ENCODE peak calls at places on chromosomes 11 and 22, in six cellular contexts. I is mucosa of descending colon, S is AG04449, F is AG10803, Z is neural crest cell, N is neural progenitor cell. W is an unnamed sample.

GRCh38 chr11:88861618-88862017 is 204.2 kb downstream of the GRM5 start:
- DNase-seq in I (no peak), S (no peak), Z (no peak), F (no peak), N (no peak), W (no peak)

GRCh38 chr22:39622881-39623367 is 52.4 kb downstream of the CACNA1I start:
- DNase-seq in F (peak; percentile 12), Z (peak; percentile 74), N (peak; percentile 75), S (no peak), I (peak; percentile 66), W (peak; percentile 83)

GRCh38 chr11:126544311-126545056 is 189.0 kb downstream of the ST3GAL4 start:
- DNase-seq in S (no peak), Z (peak; percentile 23), N (peak; percentile 94), F (peak; percentile 71), I (no peak), W (no peak)

GRCh38 chr22:37173709-37174108 is 14.3 kb downstream of the C1QTNF6 start:
- DNase-seq in Z (no peak), F (peak; percentile 89), I (peak; percentile 32), S (no peak), N (no peak), W (no peak)

GRCh38 chr22:21754523-21755128 is 19.0 kb upstream of the YPEL1 start:
- DNase-seq in N (no peak), S (no peak), F (peak; percentile 8), I (no peak), Z (no peak), W (no peak)

GRCh38 chr11:70527429-70528045 is 129.2 kb downstream of the CTTN start:
- DNase-seq in S (no peak), F (no peak), I (no peak), N (no peak), Z (no peak), W (no peak)

GRCh38 chr11:45107051-45107450 is 39.4 kb upstream of the PRDM11 start:
- DNase-seq in N (no peak), F (no peak), Z (no peak), I (no peak), S (no peak), W (peak; percentile 37)

GRCh38 chr11:66056541-66056940 is 4.4 kb downstream of the SF3B2 start:
- DNase-seq in S (no peak), I (no peak), F (no peak), Z (no peak), N (no peak), W (no peak)

GRCh38 chr11:126431401-126432064 is 76.0 kb downstream of the ST3GAL4 start:
- DNase-seq in S (peak; percentile 21), N (no peak), Z (no peak), I (peak; percentile 88), F (peak; percentile 88), W (no peak)

GRCh38 chr11:94750319-94751215 is 17.6 kb upstream of the AMOTL1 start:
- DNase-seq in N (no peak), F (no peak), Z (no peak), I (no peak), S (no peak), W (no peak)

GRCh38 chr11:26730711-26731460 is 9.0 kb upstream of the SLC5A12 start:
- DNase-seq in S (no peak), N (no peak), F (peak; percentile 2), Z (no peak), I (no peak), W (no peak)

GRCh38 chr11:58905141-58905715 is 34.1 kb upstream of the GLYATL1 start:
- DNase-seq in I (peak; percentile 46), F (peak; percentile 59), N (peak; percentile 81), Z (peak; percentile 56), S (no peak), W (peak; percentile 74)
- TF ChIP-seq CTCF in I (no peak), F (peak; percentile 20), N (no peak), Z (no peak), S (peak; percentile 47), W (no peak)

DNA sequence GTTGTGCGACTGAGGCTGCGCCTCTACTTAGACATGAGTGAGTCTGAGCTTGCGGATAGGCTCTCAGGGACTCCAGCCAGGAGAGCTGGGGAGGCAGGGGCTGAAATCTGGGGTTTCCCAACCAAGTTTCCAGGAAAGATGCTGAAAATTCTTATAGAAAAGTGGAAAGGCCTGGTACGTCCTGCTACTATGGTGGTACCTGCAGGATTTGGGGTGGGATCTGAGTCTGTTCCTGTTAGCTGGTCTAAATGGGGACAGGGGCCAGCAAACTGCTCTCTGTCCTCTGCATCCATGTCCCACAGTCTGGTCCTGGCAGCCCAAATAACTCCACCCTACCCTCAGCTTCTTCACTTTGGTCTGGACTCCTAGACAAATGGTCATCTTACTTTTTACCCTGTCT is 86.9 kb downstream of the INSC start:
- DNase-seq in F (no peak), N (no peak), I (no peak), Z (no peak), S (no peak), W (no peak)
- TF ChIP-seq CTCF in F (no peak), N (no peak), I (no peak), Z (no peak), S (no peak), W (no peak)

GRCh38 chr11:55357560-55358184 is 10.1 kb upstream of the OR4A15 start:
- DNase-seq in F (no peak), S (no peak), Z (no peak), I (no peak), N (no peak), W (no peak)
- TF ChIP-seq CTCF in F (no peak), S (no peak), Z (no peak), I (no peak), N (no peak), W (no peak)

GRCh38 chr11:119161871-119162270 is 6.7 kb upstream of the NLRX1 start:
- DNase-seq in Z (no peak), S (no peak), N (no peak), F (no peak), I (no peak), W (no peak)

GRCh38 chr11:119167933-119168332 is 592 bp upstream of the NLRX1 start:
- DNase-seq in F (no peak), I (no peak), Z (no peak), S (no peak), N (no peak), W (no peak)

GRCh38 chr11:119169272-119169719 is 771 bp downstream of the NLRX1 start:
- DNase-seq in I (no peak), N (peak; percentile 58), F (peak; percentile 39), Z (no peak), S (no peak), W (no peak)

GRCh38 chr11:119168471-119169271 is at the start of gene NLRX1:
- DNase-seq in F (peak; percentile 83), N (peak; percentile 90), S (peak; percentile 19), Z (peak; percentile 80), I (peak; percentile 89), W (peak; percentile 83)

GRCh38 chr11:119166368-119167076 is 2.0 kb upstream of the NLRX1 start:
- DNase-seq in S (no peak), Z (no peak), I (no peak), F (peak; percentile 71), N (no peak), W (no peak)
- TF ChIP-seq CTCF in S (no peak), Z (no peak), I (no peak), F (no peak), N (no peak), W (no peak)

DNA sequence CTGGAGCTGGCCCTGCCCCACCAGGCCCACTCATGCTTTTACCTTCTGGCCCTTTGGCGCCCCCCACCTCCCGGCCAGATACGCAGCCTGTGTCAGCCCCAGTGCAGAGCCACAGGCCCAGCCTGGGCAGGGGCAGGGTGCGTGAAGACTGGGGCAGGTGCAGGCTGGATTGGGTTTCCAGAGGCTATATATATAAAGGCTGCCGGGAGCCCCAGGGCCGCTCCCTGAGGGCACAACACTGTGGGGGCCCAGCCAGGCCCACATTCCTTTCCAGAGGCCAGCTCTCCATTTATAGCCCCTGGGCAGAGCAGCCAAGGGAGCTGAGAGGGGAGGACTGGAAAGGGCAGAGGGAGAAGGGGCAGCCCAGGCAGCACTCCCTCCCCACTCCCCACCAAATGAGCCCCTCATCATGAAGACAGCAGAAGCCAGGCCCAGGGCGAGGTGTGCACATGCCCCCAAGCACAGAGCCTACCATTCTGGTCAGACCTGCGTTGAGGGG is 5.0 kb upstream of the MYOD1 start:
- DNase-seq in S (no peak), N (no peak), I (no peak), Z (no peak), F (no peak), W (no peak)
- TF ChIP-seq CTCF in S (no peak), N (peak; percentile 11), I (no peak), Z (no peak), F (no peak), W (no peak)

GRCh38 chr22:29016067-29016938 is 45.3 kb downstream of the C22orf31 start:
- DNase-seq in N (no peak), Z (no peak), I (no peak), S (no peak), F (no peak), W (no peak)

GRCh38 chr22:29012923-29013322 is 48.7 kb downstream of the C22orf31 start:
- DNase-seq in N (no peak), F (no peak), S (no peak), I (no peak), Z (no peak), W (no peak)

GRCh38 chr22:29014301-29014700 is 47.3 kb downstream of the C22orf31 start:
- DNase-seq in F (no peak), S (no peak), I (no peak), N (no peak), Z (no peak), W (no peak)

GRCh38 chr22:29011868-29012428 is 49.7 kb downstream of the C22orf31 start:
- DNase-seq in N (no peak), F (no peak), S (no peak), Z (no peak), I (no peak), W (no peak)

DNA sequence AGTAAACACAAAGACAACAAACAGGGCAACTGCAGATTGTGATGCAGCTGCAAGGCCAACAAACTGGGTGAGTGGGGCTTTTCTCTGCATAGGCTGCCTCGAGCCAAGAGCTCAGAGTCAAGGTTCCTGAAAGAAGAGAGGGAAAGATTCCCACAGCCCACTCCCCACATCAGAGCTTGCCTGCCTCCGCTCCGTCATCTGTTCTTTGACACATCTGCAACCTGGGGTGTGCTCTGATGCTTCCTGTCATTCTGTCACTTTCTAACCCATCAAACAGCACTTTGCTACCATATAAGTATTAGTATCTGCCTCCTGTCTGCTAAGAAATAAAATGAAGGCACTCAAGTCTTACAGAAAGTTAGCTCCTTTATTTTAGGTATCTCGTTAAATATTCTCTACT is 46.9 kb downstream of the C22orf31 start:
- DNase-seq in S (no peak), F (no peak), Z (no peak), I (no peak), N (no peak), W (no peak)
- TF ChIP-seq CTCF in S (no peak), F (no peak), Z (no peak), I (no peak), N (no peak), W (no peak)